ENCODE peak calls at places on chromosome 16, in six cellular contexts. One of them, this sample, is unnamed.

GRCh38 chr16:63530208-63530607 is 1494.0 kb upstream of the CDH8 start:
- DNase-seq in tibial nerve: no peak
- DNase-seq in brain microvascular endothelial cell: no peak
- DNase-seq in Peyer's patch: no peak
- DNase-seq in uterus: no peak
- DNase-seq in upper lobe of right lung: no peak
- DNase-seq in this sample: no peak

GRCh38 chr16:21162661-21163151 is 4.2 kb downstream of the LDAF1 start:
- DNase-seq in tibial nerve: no peak
- DNase-seq in brain microvascular endothelial cell: no peak
- DNase-seq in Peyer's patch: no peak
- DNase-seq in uterus: peak; percentile 46
- DNase-seq in upper lobe of right lung: no peak
- DNase-seq in this sample: no peak

GRCh38 chr16:84819644-84820304 is at the start of gene CRISPLD2:
- DNase-seq in tibial nerve: peak; percentile 92
- DNase-seq in brain microvascular endothelial cell: peak; percentile 84
- DNase-seq in Peyer's patch: peak; percentile 92
- DNase-seq in uterus: peak; percentile 95
- DNase-seq in upper lobe of right lung: peak; percentile 96
- DNase-seq in this sample: peak; percentile 94

GRCh38 chr16:79969458-79969857 is 368.9 kb upstream of the MAF start:
- DNase-seq in tibial nerve: no peak
- DNase-seq in brain microvascular endothelial cell: no peak
- DNase-seq in Peyer's patch: no peak
- DNase-seq in uterus: no peak
- DNase-seq in upper lobe of right lung: no peak
- DNase-seq in this sample: no peak

GRCh38 chr16:68047987-68048386 is 24.9 kb downstream of the DUS2 start:
- DNase-seq in tibial nerve: no peak
- DNase-seq in brain microvascular endothelial cell: no peak
- DNase-seq in Peyer's patch: no peak
- DNase-seq in uterus: no peak
- DNase-seq in upper lobe of right lung: no peak
- DNase-seq in this sample: no peak

GRCh38 chr16:68948230-68948910 is 105.0 kb downstream of the TANGO6 start:
- DNase-seq in tibial nerve: no peak
- DNase-seq in brain microvascular endothelial cell: no peak
- DNase-seq in Peyer's patch: no peak
- DNase-seq in uterus: no peak
- DNase-seq in upper lobe of right lung: no peak
- DNase-seq in this sample: no peak

GRCh38 chr16:58028541-58029070 is 3.1 kb downstream of the MMP15 start:
- DNase-seq in tibial nerve: no peak
- DNase-seq in brain microvascular endothelial cell: no peak
- DNase-seq in Peyer's patch: peak; percentile 62
- DNase-seq in uterus: no peak
- DNase-seq in upper lobe of right lung: peak; percentile 56
- DNase-seq in this sample: no peak

GRCh38 chr16:54937673-54938350 is 7.1 kb downstream of the IRX5 start:
- DNase-seq in tibial nerve: no peak
- DNase-seq in brain microvascular endothelial cell: no peak
- DNase-seq in Peyer's patch: no peak
- DNase-seq in uterus: no peak
- DNase-seq in upper lobe of right lung: peak; percentile 69
- DNase-seq in this sample: peak; percentile 57

GRCh38 chr16:55294129-55294528 is 29.9 kb upstream of the IRX6 start:
- DNase-seq in tibial nerve: no peak
- DNase-seq in brain microvascular endothelial cell: no peak
- DNase-seq in Peyer's patch: no peak
- DNase-seq in uterus: no peak
- DNase-seq in upper lobe of right lung: no peak
- DNase-seq in this sample: no peak

DNA sequence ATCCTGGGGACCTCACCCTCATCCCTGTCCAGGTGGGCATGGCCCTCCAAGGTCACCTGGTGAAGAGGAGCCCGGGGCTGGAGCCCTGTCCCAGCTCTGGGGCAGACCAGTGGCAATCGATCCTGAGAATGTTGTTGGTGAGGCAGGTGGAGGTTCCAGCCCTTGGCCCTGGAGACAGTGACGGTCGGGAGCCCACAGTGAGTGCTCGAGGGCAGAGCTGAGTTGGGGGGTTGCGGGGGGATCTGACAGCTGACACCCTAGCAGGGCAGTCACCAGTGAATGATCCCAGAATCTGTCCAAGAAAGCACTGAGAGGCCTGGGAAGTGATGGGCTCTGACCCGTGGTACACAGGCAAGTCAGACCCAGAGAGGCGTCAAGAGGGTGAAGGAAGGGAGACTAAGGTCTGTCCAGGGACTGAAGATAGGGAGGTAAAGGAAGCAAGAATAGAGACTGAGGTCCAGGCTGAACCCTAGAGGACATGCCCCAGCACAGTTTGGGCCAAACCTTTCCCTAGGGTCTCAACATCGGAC is 17.6 kb downstream of the POLR3K start:
- DNase-seq in tibial nerve: no peak
- DNase-seq in brain microvascular endothelial cell: no peak
- DNase-seq in Peyer's patch: no peak
- DNase-seq in uterus: no peak
- DNase-seq in upper lobe of right lung: no peak
- DNase-seq in this sample: no peak
- H3K4me3 ChIP-seq in tibial nerve: no peak overlapping the region
- H3K4me3 ChIP-seq in brain microvascular endothelial cell: no peak overlapping the region
- H3K4me3 ChIP-seq in Peyer's patch: no peak overlapping the region
- H3K4me3 ChIP-seq in uterus: no peak overlapping the region
- H3K4me3 ChIP-seq in upper lobe of right lung: no peak overlapping the region
- H3K4me3 ChIP-seq in this sample: no peak overlapping the region

DNA sequence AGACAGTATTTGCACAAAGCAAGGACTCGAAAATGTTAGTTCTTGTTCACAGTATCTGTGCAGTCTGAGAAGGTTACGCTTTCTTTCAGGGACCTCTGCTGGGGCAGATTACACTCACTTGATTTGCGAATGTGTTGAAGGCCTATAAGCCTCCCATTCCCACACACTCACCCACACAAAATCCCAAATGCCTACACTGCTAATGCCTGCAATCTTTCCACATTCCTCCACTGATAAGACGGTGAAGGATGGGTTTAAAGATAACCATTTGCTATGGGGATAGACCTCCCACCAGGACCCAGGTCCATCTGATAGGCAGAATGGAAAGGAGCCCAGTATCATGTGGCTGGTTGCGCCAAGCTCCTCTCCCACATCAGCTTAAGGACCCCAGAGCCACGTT is 394.9 kb upstream of the SALL1 start:
- DNase-seq in tibial nerve: no peak
- DNase-seq in brain microvascular endothelial cell: no peak
- DNase-seq in Peyer's patch: no peak
- DNase-seq in uterus: no peak
- DNase-seq in upper lobe of right lung: no peak
- DNase-seq in this sample: no peak
- H3K27me3 ChIP-seq in tibial nerve: no peaks in the 10 kb centered on the region
- H3K27me3 ChIP-seq in brain microvascular endothelial cell: no peaks in the 10 kb centered on the region
- H3K27me3 ChIP-seq in Peyer's patch: no peaks in the 10 kb centered on the region
- H3K27me3 ChIP-seq in uterus: no peaks in the 10 kb centered on the region
- H3K27me3 ChIP-seq in upper lobe of right lung: no peaks in the 10 kb centered on the region
- H3K27me3 ChIP-seq in this sample: no peaks in the 10 kb centered on the region

DNA sequence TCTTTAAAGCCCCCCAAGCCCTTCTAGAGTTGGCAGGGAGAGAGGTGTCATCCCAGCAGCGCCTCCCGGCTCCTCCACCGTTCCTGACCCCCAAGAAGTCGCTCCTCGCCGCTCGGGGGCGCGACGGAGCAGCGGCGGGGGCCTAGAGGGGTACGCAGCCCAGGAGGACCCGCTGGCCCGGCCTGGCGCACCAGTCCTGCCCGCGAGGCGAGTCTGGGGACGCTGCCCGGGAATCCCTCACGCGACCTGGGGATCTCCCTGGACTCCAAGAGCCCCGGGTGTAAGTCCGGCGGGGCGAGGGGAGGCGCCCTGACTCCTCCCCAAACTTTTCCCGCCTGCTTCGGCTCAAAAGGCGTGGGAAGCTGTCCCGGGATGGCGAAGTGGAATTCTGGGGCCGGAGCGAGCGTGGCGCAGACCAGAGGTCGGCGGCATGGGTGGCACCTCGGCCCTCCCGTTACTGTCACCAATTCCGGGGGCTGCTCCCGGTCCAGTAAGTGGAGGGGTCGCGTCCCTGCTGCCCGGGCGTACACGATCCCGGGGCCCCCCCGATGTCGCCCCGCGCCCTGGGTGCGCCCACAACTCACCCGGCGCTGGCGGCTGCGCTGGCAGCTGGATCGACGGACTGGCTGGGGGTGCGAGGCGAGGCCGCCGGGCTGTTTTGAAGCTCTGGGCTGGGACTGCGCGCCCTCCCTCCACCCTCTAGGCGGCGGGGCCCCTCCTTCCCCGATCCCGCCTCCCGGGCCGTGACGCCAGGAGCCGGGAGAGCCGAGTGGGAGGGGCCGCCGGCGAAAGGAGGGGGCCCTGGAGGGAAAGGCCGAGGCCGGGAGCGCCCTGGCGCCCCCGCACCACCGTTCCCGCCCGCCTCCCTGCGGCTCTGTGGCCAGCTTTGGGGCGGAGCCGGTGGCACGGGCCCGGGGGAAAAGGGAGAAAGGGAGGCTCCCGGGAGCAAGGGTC is at the start of gene EMP2:
- DNase-seq in tibial nerve: peak; percentile 69
- DNase-seq in brain microvascular endothelial cell: peak; percentile 40
- DNase-seq in Peyer's patch: peak; percentile 85
- DNase-seq in uterus: peak; percentile 81
- DNase-seq in upper lobe of right lung: peak; percentile 93
- DNase-seq in this sample: peak; percentile 86
- H3K4me3 ChIP-seq in tibial nerve: peak within 1 kb of the TSS; percentile 70
- H3K4me3 ChIP-seq in brain microvascular endothelial cell: peak within 1 kb of the TSS; percentile 82
- H3K4me3 ChIP-seq in Peyer's patch: peak within 1 kb of the TSS; percentile 42
- H3K4me3 ChIP-seq in uterus: peak within 1 kb of the TSS; percentile 74
- H3K4me3 ChIP-seq in upper lobe of right lung: peak within 1 kb of the TSS; percentile 69
- H3K4me3 ChIP-seq in this sample: peak within 1 kb of the TSS; percentile 88

GRCh38 chr16:85941863-85942644 is 43.1 kb downstream of the IRF8 start:
- DNase-seq in tibial nerve: no peak
- DNase-seq in brain microvascular endothelial cell: no peak
- DNase-seq in Peyer's patch: no peak
- DNase-seq in uterus: no peak
- DNase-seq in upper lobe of right lung: no peak
- DNase-seq in this sample: no peak

GRCh38 chr16:85943702-85944101 is 44.7 kb downstream of the IRF8 start:
- DNase-seq in tibial nerve: no peak
- DNase-seq in brain microvascular endothelial cell: no peak
- DNase-seq in Peyer's patch: no peak
- DNase-seq in uterus: no peak
- DNase-seq in upper lobe of right lung: no peak
- DNase-seq in this sample: no peak

GRCh38 chr16:85945424-85945751 is 46.4 kb downstream of the IRF8 start:
- DNase-seq in tibial nerve: no peak
- DNase-seq in brain microvascular endothelial cell: no peak
- DNase-seq in Peyer's patch: no peak
- DNase-seq in uterus: no peak
- DNase-seq in upper lobe of right lung: no peak
- DNase-seq in this sample: peak; percentile 68

GRCh38 chr16:85946680-85947510 is 47.9 kb downstream of the IRF8 start:
- DNase-seq in tibial nerve: no peak
- DNase-seq in brain microvascular endothelial cell: no peak
- DNase-seq in Peyer's patch: no peak
- DNase-seq in uterus: no peak
- DNase-seq in upper lobe of right lung: no peak
- DNase-seq in this sample: no peak

GRCh38 chr16:85944572-85945423 is 45.8 kb downstream of the IRF8 start:
- DNase-seq in tibial nerve: no peak
- DNase-seq in brain microvascular endothelial cell: no peak
- DNase-seq in Peyer's patch: no peak
- DNase-seq in uterus: no peak
- DNase-seq in upper lobe of right lung: no peak
- DNase-seq in this sample: no peak
- H3K27me3 ChIP-seq in tibial nerve: no peaks in the 10 kb centered on the region
- H3K27me3 ChIP-seq in brain microvascular endothelial cell: peaks cover 4% of the 10 kb centered on the region
- H3K27me3 ChIP-seq in Peyer's patch: no peaks in the 10 kb centered on the region
- H3K27me3 ChIP-seq in uterus: no peaks in the 10 kb centered on the region
- H3K27me3 ChIP-seq in upper lobe of right lung: peaks cover 6% of the 10 kb centered on the region
- H3K27me3 ChIP-seq in this sample: no peaks in the 10 kb centered on the region

DNA sequence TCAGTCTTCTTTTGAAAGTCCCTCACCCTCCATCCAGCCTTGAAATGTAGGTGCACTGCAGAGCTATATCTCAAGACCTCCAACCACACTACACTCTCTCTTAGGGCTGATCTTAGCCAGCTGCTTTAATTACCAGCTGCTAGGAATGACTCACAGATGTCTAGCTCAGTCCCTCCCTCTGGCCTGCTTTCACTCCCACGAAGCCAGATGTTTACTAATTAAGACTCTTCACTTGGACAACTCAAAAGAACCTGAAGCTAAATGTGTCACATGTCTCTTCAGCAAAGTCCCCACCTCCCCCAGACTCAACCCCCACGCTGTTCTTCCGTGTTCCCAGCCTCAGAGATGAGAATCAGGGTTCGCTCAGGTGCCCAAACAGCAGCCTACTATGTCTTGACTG is 2.6 kb downstream of the GTF3C1 start:
- DNase-seq in tibial nerve: no peak
- DNase-seq in brain microvascular endothelial cell: peak; percentile 28
- DNase-seq in Peyer's patch: no peak
- DNase-seq in uterus: peak; percentile 54
- DNase-seq in upper lobe of right lung: no peak
- DNase-seq in this sample: no peak
- H3K4me3 ChIP-seq in tibial nerve: no peak overlapping the region
- H3K4me3 ChIP-seq in brain microvascular endothelial cell: no peak overlapping the region
- H3K4me3 ChIP-seq in Peyer's patch: no peak overlapping the region
- H3K4me3 ChIP-seq in uterus: no peak overlapping the region
- H3K4me3 ChIP-seq in upper lobe of right lung: no peak overlapping the region
- H3K4me3 ChIP-seq in this sample: no peak overlapping the region

DNA sequence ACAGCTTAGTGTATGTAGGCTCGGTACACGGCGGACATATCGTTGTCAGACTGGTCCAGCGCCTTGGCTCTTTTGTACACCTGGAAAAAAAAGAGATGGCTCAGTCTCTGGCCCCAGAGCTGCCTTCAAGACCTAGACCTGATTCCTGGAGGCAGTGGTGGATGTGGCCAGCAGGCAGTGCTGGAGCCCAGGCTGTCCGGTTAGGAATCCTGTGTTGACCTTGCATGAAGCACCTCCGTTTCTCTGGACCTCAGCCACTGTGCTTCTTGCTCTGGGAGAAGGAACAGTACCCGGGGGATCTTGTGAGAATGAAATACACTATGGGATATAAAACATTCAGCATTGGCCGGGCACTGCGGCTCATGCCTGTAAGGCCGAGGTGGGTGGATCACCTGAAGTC is 2.8 kb upstream of the ROGDI start:
- DNase-seq in tibial nerve: no peak
- DNase-seq in brain microvascular endothelial cell: no peak
- DNase-seq in Peyer's patch: no peak
- DNase-seq in uterus: no peak
- DNase-seq in upper lobe of right lung: no peak
- DNase-seq in this sample: no peak
- H3K27me3 ChIP-seq in tibial nerve: no peaks in the 10 kb centered on the region
- H3K27me3 ChIP-seq in brain microvascular endothelial cell: no peaks in the 10 kb centered on the region
- H3K27me3 ChIP-seq in Peyer's patch: no peaks in the 10 kb centered on the region
- H3K27me3 ChIP-seq in uterus: no peaks in the 10 kb centered on the region
- H3K27me3 ChIP-seq in upper lobe of right lung: no peaks in the 10 kb centered on the region
- H3K27me3 ChIP-seq in this sample: no peaks in the 10 kb centered on the region